ENCODE peak calls at places on chromosomes 1 and 21, in eight cellular contexts. U is stimulated activated CD4-positive, alpha-beta T cell treated with anti-CD3 and anti-CD28 coated beads, Interleukin-2, amount 100 ng/mL, for 48 hours; P is RWPE1; T is HEK293T; G is astrocyte; S is kidney; C is C1 segment of cervical spinal cord; O is RPMI7951. Z is an unnamed sample.

GRCh38 chr1:162892916-162893714 is 32.1 kb upstream of the CCDC190 start:
- DNase-seq in U (no peak), P (no peak), T (no peak), G (no peak), S (no peak), C (no peak), O (peak; percentile 27), Z (no peak)

GRCh38 chr21:35139382-35139715 is 90.2 kb upstream of the RUNX1 start:
- DNase-seq in U (no peak), P (no peak), T (no peak), G (peak; percentile 41), S (no peak), C (no peak), O (no peak), Z (no peak)

GRCh38 chr21:44880762-44881585 is 7.5 kb upstream of the PTTG1IP start:
- DNase-seq in U (no peak), P (no peak), T (no peak), G (peak; percentile 80), S (no peak), C (no peak), O (peak; percentile 53), Z (no peak)

GRCh38 chr1:53074313-53075154 is 12.5 kb downstream of the PODN start:
- DNase-seq in U (no peak), P (no peak), T (no peak), G (no peak), S (peak; percentile 35), C (no peak), O (no peak), Z (no peak)

GRCh38 chr1:41674501-41674900 is 190.0 kb upstream of the EDN2 start:
- DNase-seq in U (no peak), P (no peak), T (no peak), G (no peak), S (no peak), C (no peak), O (no peak), Z (no peak)

GRCh38 chr21:45281411-45282282 is 6.0 kb downstream of the POFUT2 start:
- DNase-seq in U (no peak), P (no peak), T (no peak), G (no peak), S (peak; percentile 65), C (peak; percentile 50), O (no peak), Z (no peak)

GRCh38 chr1:187051618-187052232 is 223.0 kb downstream of the PLA2G4A start:
- DNase-seq in U (no peak), P (peak; percentile 31), T (peak; percentile 54), G (peak; percentile 11), S (no peak), C (no peak), O (peak; percentile 42), Z (peak; percentile 28)

GRCh38 chr1:60108223-60108622 is 34.7 kb upstream of the C1orf87 start:
- DNase-seq in U (no peak), P (no peak), T (peak; percentile 32), G (no peak), S (no peak), C (no peak), O (no peak), Z (no peak)

GRCh38 chr1:111563619-111564018 is 56.0 kb upstream of the RAP1A start:
- DNase-seq in U (no peak), P (peak; percentile 47), T (no peak), G (peak; percentile 88), S (no peak), C (no peak), O (peak; percentile 80), Z (peak; percentile 45)

GRCh38 chr1:179167955-179168354 is 61.5 kb downstream of the ABL2 start:
- DNase-seq in U (no peak), P (no peak), T (no peak), G (no peak), S (no peak), C (no peak), O (no peak), Z (no peak)

GRCh38 chr1:17861685-17862084 is 106.6 kb downstream of the ACTL8 start:
- DNase-seq in U (no peak), P (no peak), T (no peak), G (peak; percentile 20), S (no peak), C (no peak), O (peak; percentile 80), Z (no peak)

GRCh38 chr1:5416518-5416917 is 575.7 kb downstream of the NPHP4 start:
- DNase-seq in U (no peak), P (no peak), T (no peak), G (no peak), S (no peak), C (no peak), O (no peak), Z (no peak)

GRCh38 chr21:38531610-38532009 is 33.3 kb upstream of the ERG start:
- DNase-seq in U (no peak), P (no peak), T (no peak), G (no peak), S (no peak), C (no peak), O (no peak), Z (peak; percentile 78)

GRCh38 chr1:236038034-236038433 is 26.9 kb downstream of the NID1 start:
- DNase-seq in U (no peak), P (no peak), T (no peak), G (no peak), S (no peak), C (no peak), O (no peak), Z (no peak)

GRCh38 chr1:166627583-166627982 is 211.7 kb upstream of the POGK start:
- DNase-seq in U (no peak), P (no peak), T (no peak), G (no peak), S (no peak), C (no peak), O (no peak), Z (no peak)

GRCh38 chr1:112870887-112871646 is 84.9 kb downstream of the SLC16A1 start:
- DNase-seq in U (no peak), P (no peak), T (no peak), G (no peak), S (no peak), C (no peak), O (no peak), Z (no peak)

GRCh38 chr1:87642581-87643129 is 314.0 kb downstream of the LMO4 start:
- DNase-seq in U (no peak), P (no peak), T (peak; percentile 46), G (no peak), S (no peak), C (no peak), O (peak; percentile 22), Z (no peak)

GRCh38 chr1:230366504-230366915 is 59.6 kb downstream of the PGBD5 start:
- DNase-seq in U (no peak), P (no peak), T (no peak), G (no peak), S (no peak), C (no peak), O (no peak), Z (no peak)

GRCh38 chr1:170218261-170218660 is 72.5 kb downstream of the NTMT2 start:
- DNase-seq in U (no peak), P (no peak), T (no peak), G (no peak), S (no peak), C (no peak), O (no peak), Z (no peak)

GRCh38 chr1:109802901-109803561 is 39.3 kb upstream of the EPS8L3 start:
- DNase-seq in U (no peak), P (no peak), T (no peak), G (no peak), S (no peak), C (peak; percentile 72), O (no peak), Z (no peak)

GRCh38 chr21:41681336-41681801 is 85.5 kb downstream of the RIPK4 start:
- DNase-seq in U (no peak), P (no peak), T (no peak), G (no peak), S (no peak), C (no peak), O (no peak), Z (no peak)

GRCh38 chr1:229132706-229133105 is 138.2 kb upstream of the RAB4A start:
- DNase-seq in U (no peak), P (no peak), T (no peak), G (no peak), S (no peak), C (no peak), O (no peak), Z (no peak)

GRCh38 chr1:11380500-11380899 is 98.5 kb upstream of the DISP3 start:
- DNase-seq in U (no peak), P (no peak), T (no peak), G (no peak), S (no peak), C (no peak), O (no peak), Z (no peak)

GRCh38 chr1:201346337-201346939 is 31.0 kb downstream of the TNNT2 start:
- DNase-seq in U (peak; percentile 4), P (peak; percentile 79), T (peak; percentile 63), G (peak; percentile 27), S (peak; percentile 42), C (no peak), O (peak; percentile 55), Z (peak; percentile 16)

GRCh38 chr1:3688356-3688755 is 36.0 kb downstream of the TP73 start:
- DNase-seq in U (no peak), P (no peak), T (no peak), G (no peak), S (no peak), C (no peak), O (no peak), Z (no peak)

GRCh38 chr1:220999872-221000863 is 120.9 kb downstream of the HLX start:
- DNase-seq in U (no peak), P (no peak), T (no peak), G (no peak), S (no peak), C (no peak), O (no peak), Z (no peak)

GRCh38 chr1:184982002-184982954 is 8.0 kb upstream of the NIBAN1 start:
- DNase-seq in U (peak; percentile 66), P (peak; percentile 60), T (peak; percentile 73), G (peak; percentile 41), S (peak; percentile 77), C (peak; percentile 16), O (peak; percentile 70), Z (peak; percentile 51)

GRCh38 chr1:242787968-242788367 is 263.5 kb upstream of the PLD5 start:
- DNase-seq in U (no peak), P (no peak), T (no peak), G (peak; percentile 22), S (no peak), C (no peak), O (no peak), Z (no peak)

Z was measured in stromal cell of bone marrow.